ENCODE peak calls at places on chromosomes 5 and 9, in seven cellular contexts. V is AG04450, R is stomach, S is astrocyte, E is breast epithelium, P is fibroblast of lung, W is A549. U is an unnamed sample.
A peak's percentile ranks its signal among the peaks of the same experiment; 100 is the strongest.

GRCh38 chr5:111127453-111128195 is 35.5 kb downstream of the WDR36 start:
- DNase-seq in P (no peak), R (no peak), W (no peak), S (no peak), V (no peak), E (no peak), U (no peak)

GRCh38 chr5:114101153-114101552 is 260.7 kb upstream of the KCNN2 start:
- DNase-seq in V (peak; percentile 20), W (peak; percentile 13), R (no peak), S (peak; percentile 16), E (no peak), P (peak; percentile 30), U (peak; percentile 43)

GRCh38 chr5:145682197-145682895 is 152.8 kb downstream of the PRELID2 start:
- DNase-seq in V (no peak), W (no peak), R (no peak), S (no peak), E (no peak), P (no peak), U (no peak)

GRCh38 chr5:112998296-112998695 is 21.7 kb downstream of the DCP2 start:
- DNase-seq in R (no peak), V (no peak), W (no peak), P (no peak), E (no peak), S (no peak), U (no peak)

GRCh38 chr9:22105005-22105722 is 96.1 kb upstream of the CDKN2B start:
- DNase-seq in V (no peak), W (no peak), R (no peak), S (no peak), P (no peak), E (no peak), U (no peak)

GRCh38 chr5:103258957-103259704 is 568 bp downstream of the MACIR start:
- DNase-seq in S (peak; percentile 28), R (peak; percentile 64), E (peak; percentile 59), V (no peak), W (peak; percentile 42), P (peak; percentile 47), U (no peak)

GRCh38 chr5:138149530-138149929 is 10.3 kb upstream of the NME5 start:
- DNase-seq in W (no peak), S (peak; percentile 4), V (no peak), E (no peak), R (no peak), P (peak; percentile 34), U (no peak)

GRCh38 chr5:16536246-16536645 is 70.6 kb upstream of the ZNF622 start:
- DNase-seq in P (peak; percentile 67), E (no peak), R (no peak), W (no peak), V (no peak), S (peak; percentile 53), U (no peak)

GRCh38 chr5:143106175-143106574 is 297.3 kb downstream of the NR3C1 start:
- DNase-seq in P (peak; percentile 64), W (peak; percentile 40), S (peak; percentile 54), R (peak; percentile 39), E (no peak), V (no peak), U (peak; percentile 37)

GRCh38 chr9:38421498-38422211 is 2.6 kb downstream of the IGFBPL1 start:
- DNase-seq in S (no peak), R (no peak), V (no peak), P (no peak), W (no peak), E (no peak), U (no peak)

GRCh38 chr5:168186289-168187074 is 105.0 kb upstream of the WWC1 start:
- DNase-seq in W (no peak), S (peak; percentile 30), P (peak; percentile 39), E (no peak), V (no peak), R (no peak), U (no peak)

GRCh38 chr5:119286516-119287488 is 69.0 kb upstream of the TNFAIP8 start:
- DNase-seq in E (no peak), V (no peak), W (no peak), P (no peak), S (no peak), R (no peak), U (no peak)

GRCh38 chr5:163503106-163504090 is 2.0 kb upstream of the MAT2B start:
- DNase-seq in E (no peak), R (peak; percentile 57), V (no peak), S (peak; percentile 62), P (peak; percentile 72), W (peak; percentile 54), U (peak; percentile 88)

GRCh38 chr5:82641362-82641988 is 363.3 kb upstream of the RPS23 start:
- DNase-seq in W (peak; percentile 69), P (peak; percentile 82), E (peak; percentile 61), S (peak; percentile 77), R (peak; percentile 76), V (peak; percentile 65), U (peak; percentile 85)

GRCh38 chr9:91589101-91589553 is 165.5 kb upstream of the NFIL3 start:
- DNase-seq in V (peak; percentile 59), W (no peak), E (no peak), S (peak; percentile 61), R (no peak), P (peak; percentile 60), U (peak; percentile 17)

GRCh38 chr5:154493274-154493673 is 15.2 kb upstream of the HAND1 start:
- DNase-seq in R (no peak), W (no peak), P (no peak), V (no peak), E (no peak), S (no peak), U (no peak)

GRCh38 chr5:31192442-31192841 is 1.0 kb upstream of the CDH6 start:
- DNase-seq in R (no peak), W (no peak), V (no peak), P (no peak), E (no peak), S (no peak), U (no peak)

GRCh38 chr9:128626181-128626580 is 30.5 kb downstream of the DYNC2I2 start:
- DNase-seq in S (no peak), E (no peak), R (no peak), P (no peak), W (no peak), V (no peak), U (no peak)

GRCh38 chr5:54868511-54869483 is 116.6 kb downstream of the ESM1 start:
- DNase-seq in R (no peak), V (no peak), E (no peak), P (no peak), W (no peak), S (no peak), U (no peak)

GRCh38 chr5:172443441-172444109 is 10.8 kb downstream of the SH3PXD2B start:
- DNase-seq in P (peak; percentile 98), E (peak; percentile 76), R (peak; percentile 63), S (peak; percentile 98), W (peak; percentile 34), V (peak; percentile 85), U (peak; percentile 85)

GRCh38 chr5:172855597-172856292 is 21.7 kb downstream of the ERGIC1 start:
- DNase-seq in R (peak; percentile 59), P (peak; percentile 62), W (no peak), V (no peak), S (no peak), E (peak; percentile 74), U (no peak)

GRCh38 chr9:94169978-94170377 is 85.7 kb downstream of the PTPDC1 start:
- DNase-seq in P (no peak), S (no peak), W (no peak), E (no peak), V (no peak), R (no peak), U (no peak)

GRCh38 chr9:94173632-94174031 is 85.5 kb upstream of the ZNF169 start:
- DNase-seq in P (no peak), V (no peak), E (no peak), W (no peak), S (no peak), R (no peak), U (no peak)

GRCh38 chr9:94176582-94176981 is 82.5 kb upstream of the ZNF169 start:
- DNase-seq in S (no peak), R (no peak), W (no peak), E (no peak), V (no peak), P (no peak), U (no peak)

GRCh38 chr9:94175669-94176068 is 83.4 kb upstream of the ZNF169 start:
- DNase-seq in P (peak; percentile 51), V (no peak), E (no peak), R (no peak), W (no peak), S (peak; percentile 34), U (no peak)

GRCh38 chr9:94174164-94174563 is 84.9 kb upstream of the ZNF169 start:
- DNase-seq in W (no peak), V (no peak), R (no peak), S (no peak), P (no peak), E (no peak), U (no peak)
- H3K4me3 ChIP-seq in W (no peak overlapping the region), V (no peak overlapping the region), R (no peak overlapping the region), S (no peak overlapping the region), P (no peak overlapping the region), E (no peak overlapping the region), U (no peak overlapping the region)

DNA sequence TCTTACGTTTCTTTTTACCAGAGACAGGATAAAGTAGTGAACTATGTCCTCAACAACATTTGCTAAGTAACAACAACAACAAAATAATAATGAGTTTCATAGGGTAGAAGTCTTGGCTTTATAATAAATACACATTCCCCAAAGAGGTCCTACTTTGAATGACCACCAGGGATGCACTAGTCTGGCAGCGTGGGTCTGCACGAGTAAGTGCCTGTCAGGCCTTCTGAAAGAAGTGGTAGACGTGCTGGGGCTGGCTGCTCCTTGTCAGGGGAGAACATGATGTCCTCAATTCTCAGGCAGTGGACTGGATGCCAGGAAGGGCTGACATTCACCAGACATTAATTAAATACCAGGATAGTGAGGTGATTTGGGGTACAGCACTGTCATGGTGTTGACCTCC is 331.1 kb downstream of the TMEM38B start:
- DNase-seq in V (no peak), W (no peak), R (no peak), S (no peak), P (no peak), E (no peak), U (no peak)
- TF ChIP-seq CTCF in V (no peak), W (no peak), R (no peak), S (no peak), P (no peak), E (no peak), U (no peak)

DNA sequence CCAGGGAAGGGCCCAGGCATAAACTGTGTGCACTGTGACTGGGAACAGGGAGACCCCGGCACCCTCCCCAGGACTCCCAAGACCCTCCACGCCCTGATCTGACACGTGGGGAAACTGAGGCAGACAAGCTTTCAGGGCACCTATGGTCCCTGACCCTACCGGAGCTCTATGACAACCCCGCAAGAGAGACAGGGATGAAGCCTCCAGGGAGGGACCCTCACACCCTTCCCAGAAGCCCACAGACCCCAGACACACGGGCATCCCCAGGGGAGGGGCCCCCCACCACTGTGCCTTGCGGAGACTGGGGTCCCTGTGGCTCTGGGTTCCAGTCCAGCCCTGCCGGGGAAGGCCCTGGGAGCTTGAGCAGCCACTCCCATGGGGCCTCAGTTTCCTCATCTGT is 6.4 kb upstream of the EGFL7 start:
- DNase-seq in S (no peak), R (no peak), V (no peak), W (no peak), P (no peak), E (no peak), U (no peak)
- H3K4me3 ChIP-seq in S (no peak overlapping the region), R (no peak overlapping the region), V (no peak overlapping the region), W (no peak overlapping the region), P (no peak overlapping the region), E (peak overlapping the region; percentile 45), U (no peak overlapping the region)

DNA sequence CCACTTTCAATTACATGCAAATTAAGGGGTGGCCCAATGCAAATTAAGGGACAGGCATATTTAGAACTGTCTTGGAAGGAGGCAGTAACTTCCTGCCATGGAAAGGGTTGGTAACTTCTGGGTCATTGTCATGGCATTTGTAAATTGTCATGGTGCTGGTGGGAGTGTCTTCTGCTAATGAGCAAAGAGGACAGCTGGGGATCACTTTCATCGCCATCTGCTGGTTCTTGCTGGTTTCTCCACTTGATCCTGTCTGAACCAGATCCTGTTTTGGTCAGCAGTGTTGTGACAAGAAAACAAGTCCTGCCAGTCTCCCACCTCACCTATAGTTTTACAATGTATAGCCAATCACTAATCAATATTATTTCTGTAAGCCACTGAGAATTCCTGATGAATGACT is 23.4 kb upstream of the UGT3A2 start:
- DNase-seq in E (no peak), W (no peak), S (no peak), V (no peak), R (no peak), P (peak; percentile 11), U (peak; percentile 36)
- TF ChIP-seq CTCF in E (no peak), W (no peak), S (no peak), V (peak; percentile 47), R (no peak), P (peak; percentile 30), U (peak; percentile 43)